ENCODE peak calls at places on chromosomes 12 and 14, in nine cellular contexts. K is dermis blood vessel endothelial cell; V is NCI-H460; P is SK-N-DZ; R is MCF 10A; U is Jurkat, Clone E6-1; T is Daoy; C is substantia nigra; D is stimulated activated CD4-positive, alpha-beta T cell treated with anti-CD3 and anti-CD28 coated beads, Interleukin-15, amount 100 ng/mL, for 1 hour. M is an unnamed sample.

GRCh38 chr14:89681086-89682018 is 264.3 kb upstream of the FOXN3 start:
- DNase-seq in K (no peak), V (no peak), P (no peak), R (no peak), U (peak; percentile 33), T (no peak), C (no peak), D (no peak), M (no peak)

GRCh38 chr12:45034861-45035265 is 16.0 kb downstream of the DBX2 start:
- DNase-seq in K (no peak), V (no peak), P (no peak), R (no peak), U (no peak), T (peak; percentile 13), C (no peak), D (no peak), M (no peak)

GRCh38 chr12:71475280-71475679 is 35.7 kb downstream of the LGR5 start:
- DNase-seq in K (no peak), V (no peak), P (no peak), R (no peak), U (no peak), T (no peak), C (no peak), D (no peak), M (no peak)

GRCh38 chr12:24911284-24911791 is 37.6 kb downstream of the BCAT1 start:
- DNase-seq in K (peak; percentile 43), V (no peak), P (no peak), R (no peak), U (no peak), T (peak; percentile 60), C (no peak), D (no peak), M (no peak)

GRCh38 chr14:96486705-96487104 is 15.5 kb upstream of the PAPOLA start:
- DNase-seq in K (no peak), V (no peak), P (no peak), R (no peak), U (no peak), T (no peak), C (no peak), D (no peak), M (no peak)

GRCh38 chr12:20150835-20151234 is 217.5 kb upstream of the PDE3A start:
- DNase-seq in K (peak; percentile 95), V (no peak), P (no peak), R (no peak), U (no peak), T (no peak), C (no peak), D (no peak), M (no peak)

GRCh38 chr12:120457133-120457532 is 10.9 kb downstream of the GATC start:
- DNase-seq in K (peak; percentile 40), V (no peak), P (peak; percentile 30), R (no peak), U (peak; percentile 40), T (no peak), C (no peak), D (no peak), M (no peak)

GRCh38 chr12:109329710-109330109 is 18.0 kb upstream of the MYO1H start:
- DNase-seq in K (no peak), V (no peak), P (no peak), R (no peak), U (no peak), T (no peak), C (no peak), D (no peak), M (no peak)

GRCh38 chr12:50922820-50923219 is 29.5 kb upstream of the HIGD1C start:
- DNase-seq in K (peak; percentile 26), V (no peak), P (peak; percentile 73), R (no peak), U (no peak), T (no peak), C (no peak), D (no peak), M (no peak)

GRCh38 chr14:99522934-99523660 is 41.9 kb downstream of the CCNK start:
- DNase-seq in K (no peak), V (no peak), P (no peak), R (no peak), U (no peak), T (no peak), C (no peak), D (no peak), M (no peak)

GRCh38 chr12:123990512-123990911 is 17.5 kb downstream of the ZNF664 start:
- DNase-seq in K (peak; percentile 39), V (no peak), P (no peak), R (no peak), U (no peak), T (no peak), C (no peak), D (no peak), M (peak; percentile 48)

GRCh38 chr12:63170321-63170720 is 19.3 kb upstream of the AVPR1A start:
- DNase-seq in K (no peak), V (no peak), P (no peak), R (no peak), U (no peak), T (no peak), C (no peak), D (no peak), M (no peak)

GRCh38 chr14:56482306-56482705 is 97.3 kb upstream of the TMEM260 start:
- DNase-seq in K (peak; percentile 41), V (peak; percentile 30), P (peak; percentile 46), R (peak; percentile 27), U (peak; percentile 40), T (peak; percentile 30), C (no peak), D (no peak), M (no peak)

GRCh38 chr12:992647-993046 is 1.6 kb downstream of the ERC1 start:
- DNase-seq in K (no peak), V (no peak), P (no peak), R (no peak), U (no peak), T (no peak), C (no peak), D (no peak), M (no peak)

GRCh38 chr12:52551466-52551865 is 1.5 kb downstream of the KRT71 start:
- DNase-seq in K (no peak), V (no peak), P (no peak), R (no peak), U (no peak), T (peak; percentile 14), C (no peak), D (no peak), M (no peak)

GRCh38 chr14:61566537-61567225 is 128.6 kb upstream of the HIF1A start:
- DNase-seq in K (peak; percentile 52), V (no peak), P (no peak), R (peak; percentile 33), U (no peak), T (peak; percentile 65), C (no peak), D (no peak), M (no peak)

GRCh38 chr12:75087656-75088055 is 122.0 kb downstream of the KCNC2 start:
- DNase-seq in K (no peak), V (no peak), P (peak; percentile 14), R (peak; percentile 11), U (no peak), T (no peak), C (no peak), D (no peak), M (no peak)

GRCh38 chr12:120264511-120265202 is 873 bp downstream of the PXN start:
- DNase-seq in K (peak; percentile 36), V (no peak), P (no peak), R (peak; percentile 93), U (no peak), T (no peak), C (no peak), D (no peak), M (no peak)

GRCh38 chr14:63295991-63296630 is 22.6 kb downstream of the GPHB5 start:
- DNase-seq in K (peak; percentile 53), V (no peak), P (no peak), R (no peak), U (no peak), T (no peak), C (no peak), D (no peak), M (no peak)

GRCh38 chr12:132610051-132610759 is at the start of gene LRCOL1:
- DNase-seq in K (peak; percentile 41), V (no peak), P (peak; percentile 68), R (no peak), U (no peak), T (peak; percentile 71), C (no peak), D (no peak), M (no peak)

GRCh38 chr14:105203057-105203494 is 22.0 kb upstream of the NUDT14 start:
- DNase-seq in K (peak; percentile 76), V (peak; percentile 54), P (peak; percentile 48), R (peak; percentile 63), U (no peak), T (peak; percentile 75), C (peak; percentile 84), D (peak; percentile 26), M (no peak)

GRCh38 chr12:62468935-62469334 is 2.3 kb downstream of the MON2 start:
- DNase-seq in K (no peak), V (no peak), P (no peak), R (no peak), U (no peak), T (no peak), C (no peak), D (no peak), M (no peak)

GRCh38 chr14:58815046-58815701 is 177.4 kb downstream of the DACT1 start:
- DNase-seq in K (no peak), V (no peak), P (no peak), R (no peak), U (no peak), T (no peak), C (no peak), D (no peak), M (no peak)

GRCh38 chr12:14779834-14780233 is 23.4 kb downstream of the WBP11 start:
- DNase-seq in K (no peak), V (no peak), P (no peak), R (no peak), U (no peak), T (no peak), C (no peak), D (no peak), M (no peak)

GRCh38 chr14:74281069-74281468 is 21.7 kb downstream of the ABCD4 start:
- DNase-seq in K (no peak), V (no peak), P (no peak), R (no peak), U (no peak), T (no peak), C (peak; percentile 29), D (no peak), M (no peak)

GRCh38 chr12:50415899-50416479 is 15.3 kb downstream of the LARP4 start:
- DNase-seq in K (peak; percentile 74), V (no peak), P (no peak), R (no peak), U (no peak), T (no peak), C (no peak), D (no peak), M (no peak)

GRCh38 chr12:14923944-14924343 is 14.4 kb downstream of the ERP27 start:
- DNase-seq in K (no peak), V (no peak), P (no peak), R (no peak), U (no peak), T (no peak), C (no peak), D (no peak), M (no peak)

GRCh38 chr12:11757531-11757930 is 108.1 kb downstream of the ETV6 start:
- DNase-seq in K (no peak), V (no peak), P (no peak), R (no peak), U (no peak), T (no peak), C (no peak), D (no peak), M (no peak)

GRCh38 chr12:60335765-60336164 is 739.9 kb downstream of the SLC16A7 start:
- DNase-seq in K (peak; percentile 55), V (no peak), P (no peak), R (peak; percentile 36), U (no peak), T (no peak), C (no peak), D (no peak), M (no peak)

GRCh38 chr14:92785601-92786426 is 8.3 kb upstream of the GOLGA5 start:
- DNase-seq in K (peak; percentile 56), V (no peak), P (no peak), R (peak; percentile 34), U (no peak), T (peak; percentile 79), C (no peak), D (no peak), M (no peak)

GRCh38 chr14:73753043-73753886 is 39.1 kb upstream of the PNMA1 start:
- DNase-seq in K (peak; percentile 99), V (no peak), P (no peak), R (no peak), U (peak; percentile 96), T (peak; percentile 67), C (no peak), D (no peak), M (peak; percentile 89)

M was measured in CMK.